ENCODE peak calls at places on chromosomes 12 and 14, in five cellular contexts. M is hepatocyte, F is Karpas-422, B is HepG2, Z is PC-3. R is an unnamed sample. For H4K20me1, the result is how much of the 10 kb centered on the place peaks cover.

GRCh38 chr14:76257111-76257803 is 105.5 kb downstream of the GPATCH2L start:
- DNase-seq in B (no peak), M (no peak), F (no peak), Z (no peak), R (peak)

GRCh38 chr12:538731-539539 is 79.2 kb downstream of the B4GALNT3 start:
- DNase-seq in M (no peak), F (no peak), B (no peak), Z (peak), R (no peak)

GRCh38 chr14:27253946-27254345 is 656.1 kb upstream of the NOVA1 start:
- DNase-seq in Z (no peak), M (no peak), B (no peak), F (no peak), R (no peak)

GRCh38 chr12:25702553-25702952 is 149.5 kb upstream of the LMNTD1 start:
- DNase-seq in B (no peak), F (no peak), M (no peak), Z (no peak), R (no peak)

GRCh38 chr12:90015228-90015627 is 306.6 kb upstream of the ATP2B1 start:
- DNase-seq in Z (peak), B (no peak), M (no peak), F (no peak), R (no peak)

GRCh38 chr14:21524575-21525518 is 1.3 kb downstream of the SALL2 start:
- DNase-seq in Z (no peak), M (peak), B (no peak), F (no peak), R (no peak)

GRCh38 chr12:6946033-6946919 is 2.5 kb downstream of the C12orf57 start:
- DNase-seq in M (peak), Z (peak), B (peak), F (peak), R (peak)

GRCh38 chr14:77151245-77151644 is 9.7 kb upstream of the ZDHHC22 start:
- DNase-seq in Z (peak), B (no peak), F (peak), M (peak), R (peak)

GRCh38 chr12:53462935-53463334 is 11.0 kb downstream of the PCBP2 start:
- DNase-seq in B (no peak), F (no peak), Z (no peak), M (no peak), R (no peak)

GRCh38 chr12:53461591-53461990 is 9.7 kb downstream of the PCBP2 start:
- DNase-seq in Z (no peak), B (no peak), F (no peak), M (no peak), R (no peak)

GRCh38 chr12:53461059-53461458 is 9.2 kb downstream of the PCBP2 start:
- DNase-seq in Z (no peak), F (no peak), B (no peak), M (no peak), R (no peak)

GRCh38 chr12:53456654-53457366 is 4.9 kb downstream of the PCBP2 start:
- DNase-seq in M (no peak), B (no peak), Z (no peak), F (no peak), R (no peak)

DNA sequence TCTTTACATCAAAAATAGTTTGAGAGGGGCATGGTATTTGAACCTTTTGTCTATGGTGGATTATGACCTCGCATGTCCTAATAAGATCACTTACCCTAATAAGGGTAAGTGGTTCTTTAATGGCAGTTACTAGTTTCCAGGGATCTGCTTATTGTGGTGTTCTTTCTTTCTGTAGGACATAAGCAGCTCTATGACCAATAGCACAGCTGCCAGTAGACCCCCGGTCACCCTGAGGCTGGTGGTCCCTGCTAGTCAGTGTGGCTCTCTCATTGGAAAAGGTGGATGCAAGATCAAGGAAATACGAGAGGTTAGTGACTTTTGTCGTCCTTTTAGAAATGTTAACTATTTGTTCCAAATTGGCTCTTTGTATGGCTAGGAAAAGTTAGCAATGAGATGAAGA is 7.2 kb downstream of the PCBP2 start:
- DNase-seq in B (no peak), Z (no peak), M (no peak), F (no peak), R (no peak)
- H4K20me1 ChIP-seq in B (half or more), Z (half or more), M (half or more), F (under half), R (under half)

GRCh38 chr14:92962831-92963095 is 39.8 kb downstream of the CHGA start:
- DNase-seq in Z (no peak), F (no peak), M (no peak), B (no peak), R (no peak)
- H4K20me1 ChIP-seq in Z (under half), F (under half), M (under half), B (under half), R (under half)

GRCh38 chr14:102591372-102591943 is 991 bp upstream of the RCOR1 start:
- DNase-seq in M (peak), Z (no peak), B (no peak), F (peak), R (no peak)

GRCh38 chr14:102591944-102592772 is at the start of gene RCOR1:
- DNase-seq in M (peak), F (peak), Z (peak), B (peak), R (peak)

GRCh38 chr14:102592969-102593840 is 756 bp downstream of the RCOR1 start:
- DNase-seq in B (no peak), F (peak), Z (peak), M (peak), R (peak)

GRCh38 chr14:102593841-102594170 is 1.4 kb downstream of the RCOR1 start:
- DNase-seq in B (no peak), M (no peak), Z (no peak), F (peak), R (no peak)

DNA sequence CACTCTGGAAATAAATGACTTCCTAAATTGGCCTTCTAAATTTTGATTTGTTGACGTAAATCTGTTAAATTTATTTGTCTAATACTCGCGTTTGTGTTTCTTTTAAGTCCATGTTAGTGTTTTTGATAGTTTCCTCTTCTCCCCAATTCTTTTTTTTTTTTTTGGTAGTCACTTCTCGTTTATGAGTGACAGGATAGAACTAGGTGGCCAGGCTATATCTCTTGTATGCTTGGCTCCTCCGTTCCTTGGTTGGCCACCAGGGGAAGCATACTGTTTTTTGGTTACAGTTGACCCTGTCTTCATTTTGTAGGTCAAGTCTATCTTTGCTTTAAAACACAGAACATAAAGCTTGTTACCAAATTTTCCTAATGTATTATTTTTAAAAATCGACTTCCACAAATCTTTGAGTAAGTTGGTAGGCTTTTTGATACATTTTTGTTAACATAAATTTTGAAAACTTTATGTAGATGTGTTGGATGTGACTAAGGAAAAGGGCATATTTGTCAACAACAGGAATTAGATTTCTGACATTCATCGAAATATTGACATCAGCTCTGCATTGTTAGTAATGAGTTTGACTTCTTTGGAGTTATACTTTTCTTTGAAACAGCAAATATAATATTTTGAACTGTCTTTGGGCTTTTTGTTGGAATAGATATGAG is 2.2 kb downstream of the RCOR1 start:
- DNase-seq in Z (peak), M (peak), B (peak), F (peak), R (peak)
- H4K20me1 ChIP-seq in Z (under half), M (under half), B (under half), F (under half), R (under half)

DNA sequence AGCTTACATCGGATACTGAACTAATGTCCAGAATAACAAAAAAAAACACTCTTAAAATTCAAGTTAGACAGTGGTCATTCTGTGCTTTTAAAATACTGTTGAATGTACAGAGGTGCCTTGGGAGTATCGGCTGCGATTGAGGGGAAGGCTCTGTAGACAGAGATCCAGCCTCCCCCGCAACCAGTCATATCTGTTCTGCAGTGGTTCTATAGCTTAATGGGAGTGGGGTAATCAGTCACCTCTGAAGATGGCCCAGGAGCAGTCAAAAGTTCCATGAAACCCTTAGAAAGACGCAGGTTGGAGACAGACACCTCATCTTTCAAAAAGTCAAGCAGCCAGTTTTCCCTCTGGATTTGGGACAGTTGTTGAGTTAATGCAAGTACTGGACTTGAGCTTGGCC is 1486.6 kb upstream of the TMEM132C start:
- DNase-seq in M (no peak), B (no peak), Z (no peak), F (no peak), R (peak)
- H4K20me1 ChIP-seq in M (under half), B (under half), Z (under half), F (under half), R (under half)

GRCh38 chr14:23137221-23138172 is 18.4 kb upstream of the CEBPE start:
- DNase-seq in Z (no peak), B (no peak), F (no peak), M (no peak), R (no peak)

GRCh38 chr14:23139874-23140273 is 20.8 kb upstream of the CEBPE start:
- DNase-seq in B (no peak), F (no peak), Z (no peak), M (no peak), R (no peak)

GRCh38 chr14:23132970-23133369 is 13.9 kb upstream of the CEBPE start:
- DNase-seq in B (no peak), Z (no peak), M (no peak), F (no peak), R (no peak)

GRCh38 chr14:23138173-23138535 is 19.1 kb upstream of the CEBPE start:
- DNase-seq in F (no peak), Z (no peak), M (no peak), B (no peak), R (no peak)

DNA sequence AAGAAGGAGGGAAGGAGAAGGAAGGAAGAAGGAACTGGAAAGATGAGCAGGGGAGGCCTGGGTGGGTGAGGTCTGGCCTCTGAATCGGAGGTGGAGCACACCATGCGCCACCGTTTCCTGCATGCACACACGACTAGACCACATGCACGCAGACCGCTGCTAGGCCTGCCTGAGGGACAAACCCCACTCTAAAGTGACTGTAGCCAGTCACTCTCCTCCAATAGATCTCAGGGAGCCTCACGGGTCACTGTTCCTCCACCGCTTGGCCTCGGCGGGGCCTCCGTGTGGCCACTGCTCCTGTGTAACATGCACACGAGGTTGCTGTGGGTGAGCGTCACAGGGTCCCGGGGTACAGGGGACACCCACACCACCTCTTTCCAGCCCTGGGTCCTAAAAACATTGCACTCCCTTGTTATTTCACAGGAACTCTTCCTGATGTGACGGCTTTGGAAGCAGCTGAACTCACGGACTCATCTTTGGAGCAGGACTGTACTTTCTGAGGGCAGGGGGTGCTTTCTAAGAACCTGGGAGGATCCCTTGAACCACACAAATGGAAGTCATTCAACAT is 17.6 kb upstream of the CEBPE start:
- DNase-seq in B (no peak), F (no peak), M (no peak), Z (no peak), R (no peak)
- H4K20me1 ChIP-seq in B (under half), F (under half), M (under half), Z (under half), R (under half)

GRCh38 chr14:89388853-89389252 is 28.2 kb downstream of the FOXN3 start:
- DNase-seq in F (no peak), Z (peak), M (no peak), B (no peak), R (no peak)
- H4K20me1 ChIP-seq in F (under half), Z (under half), M (under half), B (under half), R (under half)

GRCh38 chr12:27274706-27275105 is 30.6 kb downstream of the STK38L start:
- DNase-seq in Z (no peak), B (no peak), M (no peak), F (no peak), R (no peak)
- H4K20me1 ChIP-seq in Z (under half), B (under half), M (under half), F (under half), R (under half)

R was measured in K562.